ENCODE peak calls at places on chromosome 10, in ten cellular contexts. One of them, this sample, is unnamed.

GRCh38 chr10:33302188-33302829 is 32.2 kb downstream of the NRP1 start:
- DNase-seq in IMR-90: no peak
- DNase-seq in brain microvascular endothelial cell: no peak
- DNase-seq in A549: no peak
- DNase-seq in CD8-positive, alpha-beta T cell: no peak
- DNase-seq in Panc1: no peak
- DNase-seq in upper lobe of right lung: no peak
- DNase-seq in suprapubic skin: no peak
- DNase-seq in stomach: no peak
- DNase-seq in psoas muscle: no peak
- DNase-seq in this sample: no peak

GRCh38 chr10:31554556-31554955 is 235.5 kb downstream of the ZEB1 start:
- DNase-seq in suprapubic skin: no peak
- DNase-seq in CD8-positive, alpha-beta T cell: no peak
- DNase-seq in IMR-90: peak; percentile 85
- DNase-seq in A549: no peak
- DNase-seq in stomach: no peak
- DNase-seq in psoas muscle: no peak
- DNase-seq in Panc1: no peak
- DNase-seq in upper lobe of right lung: no peak
- DNase-seq in brain microvascular endothelial cell: peak; percentile 74
- DNase-seq in this sample: no peak

GRCh38 chr10:77390481-77390891 is 247.1 kb downstream of the KCNMA1 start:
- DNase-seq in brain microvascular endothelial cell: no peak
- DNase-seq in stomach: no peak
- DNase-seq in IMR-90: no peak
- DNase-seq in Panc1: no peak
- DNase-seq in psoas muscle: no peak
- DNase-seq in CD8-positive, alpha-beta T cell: no peak
- DNase-seq in upper lobe of right lung: no peak
- DNase-seq in suprapubic skin: no peak
- DNase-seq in A549: no peak
- DNase-seq in this sample: no peak

GRCh38 chr10:131727612-131728011 is 173.2 kb upstream of the PPP2R2D start:
- DNase-seq in psoas muscle: no peak
- DNase-seq in CD8-positive, alpha-beta T cell: no peak
- DNase-seq in Panc1: no peak
- DNase-seq in suprapubic skin: peak; percentile 22
- DNase-seq in stomach: peak; percentile 23
- DNase-seq in IMR-90: no peak
- DNase-seq in A549: no peak
- DNase-seq in upper lobe of right lung: peak; percentile 31
- DNase-seq in brain microvascular endothelial cell: no peak
- DNase-seq in this sample: no peak

GRCh38 chr10:61761825-61762217 is 99.1 kb downstream of the CABCOCO1 start:
- DNase-seq in CD8-positive, alpha-beta T cell: no peak
- DNase-seq in psoas muscle: no peak
- DNase-seq in stomach: no peak
- DNase-seq in Panc1: no peak
- DNase-seq in suprapubic skin: no peak
- DNase-seq in upper lobe of right lung: no peak
- DNase-seq in brain microvascular endothelial cell: no peak
- DNase-seq in IMR-90: no peak
- DNase-seq in A549: no peak
- DNase-seq in this sample: no peak

GRCh38 chr10:19310121-19310520 is 261.5 kb downstream of the MALRD1 start:
- DNase-seq in brain microvascular endothelial cell: no peak
- DNase-seq in stomach: no peak
- DNase-seq in A549: no peak
- DNase-seq in CD8-positive, alpha-beta T cell: no peak
- DNase-seq in suprapubic skin: no peak
- DNase-seq in IMR-90: peak; percentile 7
- DNase-seq in Panc1: no peak
- DNase-seq in psoas muscle: no peak
- DNase-seq in upper lobe of right lung: no peak
- DNase-seq in this sample: no peak

GRCh38 chr10:100730739-100731602 is 14.4 kb upstream of the PAX2 start:
- DNase-seq in A549: peak; percentile 73
- DNase-seq in upper lobe of right lung: peak; percentile 69
- DNase-seq in Panc1: no peak
- DNase-seq in suprapubic skin: no peak
- DNase-seq in stomach: peak; percentile 32
- DNase-seq in IMR-90: peak; percentile 6
- DNase-seq in psoas muscle: no peak
- DNase-seq in brain microvascular endothelial cell: peak; percentile 31
- DNase-seq in CD8-positive, alpha-beta T cell: no peak
- DNase-seq in this sample: no peak

GRCh38 chr10:3067859-3068179 is 471 bp downstream of the PFKP start:
- DNase-seq in brain microvascular endothelial cell: no peak
- DNase-seq in psoas muscle: no peak
- DNase-seq in IMR-90: no peak
- DNase-seq in CD8-positive, alpha-beta T cell: no peak
- DNase-seq in upper lobe of right lung: no peak
- DNase-seq in stomach: no peak
- DNase-seq in Panc1: no peak
- DNase-seq in suprapubic skin: no peak
- DNase-seq in A549: no peak
- DNase-seq in this sample: no peak

GRCh38 chr10:131920151-131920550 is 19.3 kb downstream of the PPP2R2D start:
- DNase-seq in suprapubic skin: no peak
- DNase-seq in brain microvascular endothelial cell: no peak
- DNase-seq in CD8-positive, alpha-beta T cell: no peak
- DNase-seq in upper lobe of right lung: no peak
- DNase-seq in IMR-90: no peak
- DNase-seq in A549: no peak
- DNase-seq in psoas muscle: no peak
- DNase-seq in stomach: no peak
- DNase-seq in Panc1: no peak
- DNase-seq in this sample: no peak

GRCh38 chr10:43076876-43077420 is at the start of gene RET:
- DNase-seq in suprapubic skin: no peak
- DNase-seq in upper lobe of right lung: no peak
- DNase-seq in psoas muscle: peak; percentile 63
- DNase-seq in Panc1: no peak
- DNase-seq in CD8-positive, alpha-beta T cell: no peak
- DNase-seq in IMR-90: no peak
- DNase-seq in brain microvascular endothelial cell: no peak
- DNase-seq in A549: peak; percentile 65
- DNase-seq in stomach: peak; percentile 40
- DNase-seq in this sample: no peak

GRCh38 chr10:63588436-63589180 is 67.4 kb downstream of the REEP3 start:
- DNase-seq in stomach: peak; percentile 57
- DNase-seq in CD8-positive, alpha-beta T cell: no peak
- DNase-seq in IMR-90: peak; percentile 39
- DNase-seq in psoas muscle: no peak
- DNase-seq in brain microvascular endothelial cell: no peak
- DNase-seq in A549: no peak
- DNase-seq in upper lobe of right lung: no peak
- DNase-seq in suprapubic skin: no peak
- DNase-seq in Panc1: peak; percentile 7
- DNase-seq in this sample: no peak

GRCh38 chr10:129063877-129064276 is 403.2 kb upstream of the MGMT start:
- DNase-seq in psoas muscle: no peak
- DNase-seq in Panc1: no peak
- DNase-seq in upper lobe of right lung: no peak
- DNase-seq in stomach: no peak
- DNase-seq in CD8-positive, alpha-beta T cell: no peak
- DNase-seq in brain microvascular endothelial cell: no peak
- DNase-seq in suprapubic skin: no peak
- DNase-seq in IMR-90: no peak
- DNase-seq in A549: no peak
- DNase-seq in this sample: no peak

GRCh38 chr10:30431435-30431911 is 2.5 kb upstream of the MAP3K8 start:
- DNase-seq in upper lobe of right lung: no peak
- DNase-seq in brain microvascular endothelial cell: no peak
- DNase-seq in suprapubic skin: no peak
- DNase-seq in IMR-90: no peak
- DNase-seq in psoas muscle: peak; percentile 32
- DNase-seq in CD8-positive, alpha-beta T cell: no peak
- DNase-seq in stomach: peak; percentile 46
- DNase-seq in Panc1: no peak
- DNase-seq in A549: no peak
- DNase-seq in this sample: no peak

GRCh38 chr10:49656845-49657493 is 22.5 kb upstream of the C10orf53 start:
- DNase-seq in brain microvascular endothelial cell: no peak
- DNase-seq in upper lobe of right lung: no peak
- DNase-seq in Panc1: no peak
- DNase-seq in A549: no peak
- DNase-seq in IMR-90: no peak
- DNase-seq in CD8-positive, alpha-beta T cell: no peak
- DNase-seq in suprapubic skin: no peak
- DNase-seq in psoas muscle: no peak
- DNase-seq in stomach: no peak
- DNase-seq in this sample: no peak

DNA sequence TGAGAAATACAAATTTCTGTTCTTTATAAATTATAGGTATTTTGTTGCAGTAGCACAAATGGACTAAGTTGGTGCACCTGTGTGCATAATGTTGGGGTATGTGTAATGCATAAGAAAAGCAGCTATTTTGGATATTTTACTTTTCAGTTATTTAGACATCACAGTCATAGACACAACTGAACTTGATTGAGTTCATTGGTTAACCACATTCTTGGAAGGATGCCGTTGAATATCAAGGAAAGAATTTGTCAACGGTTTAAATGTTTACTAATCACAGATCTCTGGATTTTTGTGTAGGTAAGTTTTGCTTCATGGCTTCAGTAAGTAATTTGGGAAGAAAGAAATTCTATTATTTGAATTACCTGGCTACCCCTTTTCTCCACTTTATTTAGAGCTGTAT is 4.1 kb downstream of the OTUD1 start:
- DNase-seq in brain microvascular endothelial cell: no peak
- DNase-seq in Panc1: no peak
- DNase-seq in CD8-positive, alpha-beta T cell: no peak
- DNase-seq in A549: no peak
- DNase-seq in stomach: no peak
- DNase-seq in upper lobe of right lung: no peak
- DNase-seq in IMR-90: peak; percentile 62
- DNase-seq in psoas muscle: no peak
- DNase-seq in suprapubic skin: no peak
- DNase-seq in this sample: no peak
- H3K4me3 ChIP-seq in brain microvascular endothelial cell: no peak overlapping the region
- H3K4me3 ChIP-seq in Panc1: no peak overlapping the region
- H3K4me3 ChIP-seq in CD8-positive, alpha-beta T cell: no peak overlapping the region
- H3K4me3 ChIP-seq in A549: no peak overlapping the region
- H3K4me3 ChIP-seq in stomach: peak overlapping the region; percentile 82
- H3K4me3 ChIP-seq in upper lobe of right lung: peak overlapping the region; percentile 79
- H3K4me3 ChIP-seq in IMR-90: no peak overlapping the region
- H3K4me3 ChIP-seq in psoas muscle: peak overlapping the region; percentile 95
- H3K4me3 ChIP-seq in suprapubic skin: peak overlapping the region; percentile 97
- H3K4me3 ChIP-seq in this sample: peak overlapping the region; percentile 86

DNA sequence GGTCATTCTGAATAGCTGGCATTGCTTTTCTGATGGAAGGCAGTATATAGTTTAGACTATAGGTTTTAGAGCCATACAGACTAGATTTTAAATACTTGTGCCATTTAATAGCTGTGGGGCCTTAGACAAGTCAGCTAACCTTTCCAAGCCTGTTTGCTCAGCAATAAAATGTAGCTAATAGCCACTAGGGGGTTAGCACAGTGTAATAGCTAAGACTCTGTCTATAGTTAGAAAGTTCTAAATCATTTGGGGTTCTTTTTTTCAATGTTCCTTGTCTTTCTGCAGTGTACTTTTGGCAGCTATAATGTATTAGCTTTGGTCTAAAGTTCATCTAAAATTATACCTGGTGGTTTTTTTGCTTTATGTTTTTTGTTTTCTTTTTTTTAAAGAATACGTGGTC is 7.5 kb upstream of the KIFBP start:
- DNase-seq in brain microvascular endothelial cell: no peak
- DNase-seq in upper lobe of right lung: no peak
- DNase-seq in stomach: no peak
- DNase-seq in IMR-90: no peak
- DNase-seq in psoas muscle: no peak
- DNase-seq in CD8-positive, alpha-beta T cell: no peak
- DNase-seq in suprapubic skin: no peak
- DNase-seq in A549: peak; percentile 33
- DNase-seq in Panc1: no peak
- DNase-seq in this sample: no peak
- TF ChIP-seq CTCF in brain microvascular endothelial cell: peak; percentile 44
- TF ChIP-seq CTCF in upper lobe of right lung: peak; percentile 6
- TF ChIP-seq CTCF in stomach: no peak
- TF ChIP-seq CTCF in IMR-90: peak; percentile 13
- TF ChIP-seq CTCF in psoas muscle: no peak
- TF ChIP-seq CTCF in CD8-positive, alpha-beta T cell: no peak
- TF ChIP-seq CTCF in suprapubic skin: no peak
- TF ChIP-seq CTCF in A549: peak; percentile 22
- TF ChIP-seq CTCF in Panc1: peak; percentile 32
- TF ChIP-seq CTCF in this sample: peak; percentile 33

DNA sequence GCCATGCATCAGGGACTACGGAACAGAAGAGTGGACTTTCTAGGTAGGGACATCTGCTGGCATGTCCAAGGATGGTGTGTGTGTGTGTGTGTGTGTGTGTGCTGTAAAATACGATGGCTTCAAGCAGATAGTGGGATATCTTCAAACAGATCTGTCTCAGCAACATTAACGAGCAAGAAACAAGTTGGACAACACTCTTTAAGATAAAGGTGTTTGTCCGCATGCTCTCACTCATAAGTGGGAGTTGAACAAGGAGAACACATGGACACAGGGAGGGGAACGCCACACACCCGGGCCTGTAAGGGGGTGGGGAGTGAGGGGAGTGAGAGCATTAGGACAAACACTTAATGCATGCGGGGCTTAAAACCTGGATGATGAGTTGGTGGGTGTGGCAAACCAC is 89.8 kb upstream of the AKR1E2 start:
- DNase-seq in IMR-90: no peak
- DNase-seq in Panc1: no peak
- DNase-seq in upper lobe of right lung: no peak
- DNase-seq in stomach: no peak
- DNase-seq in suprapubic skin: no peak
- DNase-seq in brain microvascular endothelial cell: no peak
- DNase-seq in psoas muscle: no peak
- DNase-seq in CD8-positive, alpha-beta T cell: no peak
- DNase-seq in A549: no peak
- DNase-seq in this sample: no peak
- H3K4me3 ChIP-seq in IMR-90: no peak overlapping the region
- H3K4me3 ChIP-seq in Panc1: no peak overlapping the region
- H3K4me3 ChIP-seq in upper lobe of right lung: no peak overlapping the region
- H3K4me3 ChIP-seq in stomach: no peak overlapping the region
- H3K4me3 ChIP-seq in suprapubic skin: no peak overlapping the region
- H3K4me3 ChIP-seq in brain microvascular endothelial cell: no peak overlapping the region
- H3K4me3 ChIP-seq in psoas muscle: no peak overlapping the region
- H3K4me3 ChIP-seq in CD8-positive, alpha-beta T cell: no peak overlapping the region
- H3K4me3 ChIP-seq in A549: no peak overlapping the region
- H3K4me3 ChIP-seq in this sample: no peak overlapping the region

DNA sequence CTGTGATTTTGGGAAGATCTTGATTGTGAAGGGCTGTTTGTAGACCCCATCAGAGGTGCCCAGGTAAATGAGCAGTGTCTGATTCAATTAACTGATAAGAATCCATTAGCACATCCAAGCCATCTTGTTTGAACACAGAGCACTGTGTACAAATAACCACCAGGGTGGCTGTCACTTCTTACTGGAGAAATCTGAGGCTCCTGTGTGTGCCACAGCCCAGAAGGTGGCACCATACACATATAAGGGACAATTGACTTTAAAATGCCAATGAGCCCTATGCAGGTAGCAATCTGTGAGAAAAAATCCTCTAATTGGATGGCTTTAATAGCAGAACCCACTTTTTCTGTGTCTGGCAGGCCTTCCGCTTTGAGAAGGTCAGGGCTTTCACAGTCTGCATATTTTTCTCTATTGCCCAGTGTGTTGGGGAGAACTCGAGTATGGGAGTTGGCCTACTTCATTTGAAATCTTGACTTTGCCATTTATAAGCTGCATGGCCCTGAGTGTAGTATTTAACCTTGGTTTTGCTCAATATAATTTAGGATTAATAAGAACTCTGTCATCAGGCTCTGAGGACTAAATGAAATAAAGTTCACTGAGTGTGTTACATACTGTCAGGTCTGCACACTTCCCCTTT is 517.4 kb downstream of the CCSER2 start:
- DNase-seq in upper lobe of right lung: no peak
- DNase-seq in suprapubic skin: no peak
- DNase-seq in stomach: no peak
- DNase-seq in CD8-positive, alpha-beta T cell: no peak
- DNase-seq in IMR-90: no peak
- DNase-seq in psoas muscle: no peak
- DNase-seq in brain microvascular endothelial cell: no peak
- DNase-seq in A549: no peak
- DNase-seq in Panc1: no peak
- DNase-seq in this sample: no peak
- TF ChIP-seq CTCF in upper lobe of right lung: peak; percentile 33
- TF ChIP-seq CTCF in suprapubic skin: no peak
- TF ChIP-seq CTCF in stomach: no peak
- TF ChIP-seq CTCF in CD8-positive, alpha-beta T cell: no peak
- TF ChIP-seq CTCF in IMR-90: no peak
- TF ChIP-seq CTCF in psoas muscle: no peak
- TF ChIP-seq CTCF in brain microvascular endothelial cell: peak; percentile 50
- TF ChIP-seq CTCF in A549: peak; percentile 15
- TF ChIP-seq CTCF in Panc1: peak; percentile 74
- TF ChIP-seq CTCF in this sample: no peak

This sample was measured in RWPE2.